ENCODE peak calls at places on chromosome 1, in five cellular contexts. D, G, M, H and X are unnamed samples. For H4K20me1, the result is how much of the 10 kb centered on the place peaks cover.

GRCh38 chr1:179126338-179127060 is 44.6 kb downstream of the TOR3A start:
- DNase-seq in D (no peak), G (peak), M (no peak), H (no peak), X (peak)

GRCh38 chr1:203121186-203122015 is 6.1 kb upstream of the ADORA1 start:
- DNase-seq in D (no peak), G (no peak), M (no peak), H (no peak), X (no peak)

GRCh38 chr1:68140536-68140935 is 90.1 kb upstream of the DIRAS3 start:
- DNase-seq in D (no peak), G (peak), M (no peak), H (peak), X (peak)

GRCh38 chr1:230641346-230641745 is 935 bp upstream of the COG2 start:
- DNase-seq in D (no peak), G (peak), M (peak), H (peak), X (peak)

GRCh38 chr1:226862900-226863299 is 7.5 kb upstream of the PSEN2 start:
- DNase-seq in D (no peak), G (peak), M (no peak), H (peak), X (peak)

GRCh38 chr1:93620841-93621210 is 60.8 kb downstream of the BCAR3 start:
- DNase-seq in D (no peak), G (peak), M (peak), H (peak), X (peak)

GRCh38 chr1:213622365-213623087 is 365.2 kb upstream of the PROX1 start:
- DNase-seq in D (no peak), G (no peak), M (no peak), H (peak), X (no peak)

GRCh38 chr1:97919568-97920261 is 1.1 kb downstream of the DPYD start:
- DNase-seq in D (no peak), G (peak), M (no peak), H (peak), X (peak)

GRCh38 chr1:220914283-220915116 is 35.3 kb downstream of the HLX start:
- DNase-seq in D (no peak), G (no peak), M (no peak), H (no peak), X (no peak)

DNA sequence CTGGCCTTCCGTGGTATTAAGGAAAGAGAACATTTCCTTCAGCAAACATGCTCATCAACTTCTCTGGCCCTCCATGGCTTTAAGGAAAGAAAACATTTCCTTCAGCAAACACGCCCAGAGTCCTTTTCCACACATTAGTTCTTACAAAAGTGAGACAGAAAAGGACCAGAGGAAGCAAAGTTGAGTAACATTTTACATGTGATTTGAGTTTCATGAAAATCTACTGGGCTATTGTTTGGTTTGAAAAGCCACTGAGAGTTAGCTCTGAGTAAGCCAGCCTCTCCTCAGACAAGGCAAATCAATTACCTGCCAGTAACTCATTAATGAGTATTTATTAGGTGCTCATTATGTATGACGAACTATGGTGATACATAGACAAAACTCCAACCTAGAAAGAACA is 78.0 kb downstream of the NID1 start:
- DNase-seq in D (no peak), G (no peak), M (no peak), H (no peak), X (no peak)
- TF ChIP-seq EZH2 in D (no peak), G (no peak), M (no peak), H (no peak), X (no peak)

GRCh38 chr1:15443281-15443680 is 5.0 kb downstream of the CTRC start:
- DNase-seq in D (no peak), G (no peak), M (no peak), H (no peak), X (no peak)
- H4K20me1 ChIP-seq in D (under half), G (under half), M (under half), H (under half), X (under half)

GRCh38 chr1:209202826-209203439 is 380.6 kb upstream of the CAMK1G start:
- DNase-seq in D (peak), G (peak), M (peak), H (peak), X (peak)

GRCh38 chr1:209208648-209209047 is 374.9 kb upstream of the CAMK1G start:
- DNase-seq in D (no peak), G (peak), M (no peak), H (no peak), X (peak)

GRCh38 chr1:209205039-209205438 is 378.5 kb upstream of the CAMK1G start:
- DNase-seq in D (no peak), G (no peak), M (no peak), H (no peak), X (no peak)

GRCh38 chr1:209207126-209207700 is 376.3 kb upstream of the CAMK1G start:
- DNase-seq in D (no peak), G (no peak), M (no peak), H (peak), X (no peak)

DNA sequence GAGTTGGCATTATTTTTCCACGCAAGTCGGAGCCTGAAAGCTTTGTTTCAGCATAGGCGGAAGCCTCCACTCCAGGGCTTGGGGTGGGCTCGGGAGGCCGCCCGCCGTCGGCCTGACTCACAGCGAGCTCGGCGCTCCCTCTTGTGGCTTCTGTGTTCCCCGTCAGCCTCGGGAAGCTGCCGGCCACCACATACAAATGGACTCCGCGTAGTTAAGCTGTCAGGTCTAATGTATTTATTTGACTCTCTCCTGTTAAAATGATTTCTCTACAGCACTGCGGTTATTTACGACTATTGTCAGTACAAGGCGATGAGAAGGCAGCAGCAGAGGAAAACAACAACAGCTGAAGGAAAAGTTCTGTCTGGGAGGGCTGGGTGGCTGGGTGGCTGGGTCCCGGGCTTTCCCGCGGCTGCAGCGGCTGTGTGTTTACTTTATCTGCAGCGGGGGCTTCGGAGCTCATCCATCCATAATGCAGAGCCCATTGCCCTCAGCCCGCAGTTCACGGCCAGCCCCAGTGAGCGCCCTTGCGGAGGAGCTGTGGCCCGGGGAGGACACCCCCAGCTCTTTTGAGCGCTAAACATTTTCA is 375.7 kb upstream of the CAMK1G start:
- DNase-seq in D (no peak), G (peak), M (peak), H (peak), X (peak)
- TF ChIP-seq EZH2 in D (no peak), G (peak), M (no peak), H (peak), X (no peak)

GRCh38 chr1:187985897-187986654 is 1157.3 kb downstream of the PLA2G4A start:
- DNase-seq in D (no peak), G (no peak), M (no peak), H (no peak), X (no peak)
- H4K20me1 ChIP-seq in D (under half), G (under half), M (under half), H (under half), X (under half)

GRCh38 chr1:166975361-166976129 is at the start of gene ILDR2:
- DNase-seq in D (peak), G (peak), M (peak), H (peak), X (peak)
- TF ChIP-seq EZH2 in D (no peak), G (peak), M (no peak), H (peak), X (no peak)

DNA sequence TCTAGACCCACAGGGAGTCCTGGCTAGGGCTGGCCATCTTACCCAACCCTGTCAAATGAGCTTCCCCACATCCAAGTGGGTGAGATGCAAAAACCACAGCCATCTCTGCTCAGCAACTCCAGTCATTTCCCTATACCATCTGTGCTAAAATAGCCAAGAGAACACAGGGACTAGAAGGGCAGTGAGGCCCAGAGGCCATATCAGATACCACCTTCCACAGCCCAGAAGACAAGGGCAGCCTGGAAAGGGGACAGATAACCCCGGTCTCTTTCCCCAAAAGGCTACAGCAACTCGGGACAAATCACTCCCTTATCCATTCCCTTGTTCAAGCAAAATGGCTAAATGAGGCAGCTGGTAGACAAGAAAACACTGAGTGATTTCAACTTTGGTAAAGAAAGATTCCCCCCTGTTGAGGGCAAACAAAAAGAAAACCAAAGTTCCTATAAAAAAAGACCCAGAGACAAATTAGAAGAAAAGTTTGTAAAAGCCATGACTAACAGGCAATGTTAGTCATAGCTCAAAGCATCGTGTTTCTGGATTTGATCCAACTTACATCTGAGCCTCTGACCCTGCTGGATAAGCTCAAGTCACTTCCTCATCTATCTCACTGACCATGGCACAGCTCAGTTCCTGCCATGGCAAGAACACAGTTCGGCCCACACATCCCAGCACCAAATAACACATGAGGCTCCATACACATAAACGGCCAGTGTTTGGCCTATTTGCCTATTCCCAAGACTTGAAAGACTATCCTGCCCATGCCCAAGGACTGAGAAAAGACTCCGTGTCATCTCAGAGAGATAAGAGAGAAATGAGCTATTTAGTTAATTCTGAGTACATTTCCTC is 3.1 kb downstream of the LAMB3 start:
- DNase-seq in D (peak), G (peak), M (peak), H (peak), X (peak)
- H4K20me1 ChIP-seq in D (under half), G (under half), M (under half), H (under half), X (under half)

DNA sequence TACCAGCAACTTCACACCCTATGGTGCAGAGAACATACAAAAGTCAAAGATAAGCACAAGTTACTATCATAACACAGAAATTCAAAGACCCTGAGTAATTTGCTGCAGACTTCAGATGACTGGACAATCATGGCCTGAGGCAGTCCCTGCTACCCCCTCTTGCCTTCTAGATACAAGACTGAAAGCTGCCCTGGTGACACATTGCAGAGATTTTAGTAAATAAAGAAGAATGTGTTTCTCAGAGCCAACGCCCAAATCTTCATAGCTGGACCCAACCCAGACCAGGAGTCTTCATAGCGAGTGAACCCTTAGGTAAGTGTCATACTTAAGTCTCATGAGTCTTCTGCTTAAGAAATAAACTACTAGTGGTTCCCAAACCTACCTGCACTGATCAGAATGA is 886 bp downstream of the PDZK1 start:
- DNase-seq in D (peak), G (peak), M (no peak), H (peak), X (peak)
- TF ChIP-seq EZH2 in D (no peak), G (no peak), M (no peak), H (no peak), X (no peak)

DNA sequence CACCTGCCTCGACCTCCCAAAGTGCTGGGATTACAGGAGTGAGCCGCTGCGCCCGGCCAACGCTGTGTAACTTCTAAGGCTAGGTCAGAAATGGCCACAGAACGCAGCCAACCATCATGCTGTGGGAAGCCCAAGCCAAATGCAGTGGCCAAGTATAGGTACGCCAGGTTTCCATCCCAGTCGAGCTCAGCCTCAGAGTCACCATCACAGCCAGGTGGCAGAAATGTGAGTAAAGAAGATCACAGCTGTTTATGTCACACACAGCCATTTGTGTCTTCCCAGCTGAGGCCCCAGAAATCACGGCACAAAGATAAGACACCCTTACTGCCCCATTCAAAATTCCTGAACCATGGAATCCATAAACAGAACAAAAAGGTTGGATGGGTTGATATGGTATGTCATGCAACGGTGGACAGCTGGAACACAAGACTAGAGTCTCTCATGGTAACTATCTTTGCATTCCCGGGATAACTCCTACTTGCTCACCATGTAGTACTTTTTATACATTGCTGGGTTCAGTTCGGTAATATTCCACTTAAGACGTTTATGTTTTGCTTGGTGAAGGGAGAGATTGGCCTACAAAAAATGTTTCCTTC is 84.3 kb downstream of the SLC45A1 start:
- DNase-seq in D (no peak), G (no peak), M (no peak), H (no peak), X (no peak)
- H4K20me1 ChIP-seq in D (under half), G (under half), M (under half), H (under half), X (under half)

GRCh38 chr1:46535063-46535462 is 16.4 kb downstream of the KNCN start:
- DNase-seq in D (peak), G (no peak), M (peak), H (peak), X (no peak)
- TF ChIP-seq EZH2 in D (no peak), G (no peak), M (no peak), H (no peak), X (no peak)

GRCh38 chr1:147452809-147453208 is 88.5 kb upstream of the BCL9 start:
- DNase-seq in D (no peak), G (no peak), M (no peak), H (no peak), X (no peak)
- H4K20me1 ChIP-seq in D (under half), G (under half), M (under half), H (under half), X (under half)